ENCODE peak calls at places on chromosomes 3 and 15, in seven cellular contexts. H is pancreas, T is SJSA1, M is PC-3, K is upper lobe of right lung, P is kidney, G is BE2C. I is an unnamed sample. For H3K4me1, the result is how much of the 10 kb centered on the place peaks cover.

GRCh38 chr15:98000249-98001203 is 40.0 kb downstream of the ARRDC4 start:
- DNase-seq in H (no peak), T (peak), M (peak), K (no peak), P (no peak), G (no peak), I (no peak)

GRCh38 chr15:69384626-69385025 is 29.5 kb upstream of the KIF23 start:
- DNase-seq in H (no peak), T (no peak), M (no peak), K (no peak), P (no peak), G (no peak), I (no peak)

GRCh38 chr15:25939122-25939521 is 76.0 kb upstream of the ATP10A start:
- DNase-seq in H (no peak), T (no peak), M (no peak), K (no peak), P (no peak), G (no peak), I (no peak)

GRCh38 chr3:138007898-138008297 is 2.1 kb upstream of the CLDN18 start:
- DNase-seq in H (no peak), T (no peak), M (no peak), K (no peak), P (no peak), G (no peak), I (no peak)

GRCh38 chr3:107525101-107525953 is 2.6 kb downstream of the BBX start:
- DNase-seq in H (peak), T (peak), M (peak), K (peak), P (peak), G (peak), I (peak)

GRCh38 chr15:72092691-72093090 is 25.3 kb downstream of the MYO9A start:
- DNase-seq in H (no peak), T (no peak), M (no peak), K (no peak), P (no peak), G (no peak), I (no peak)

GRCh38 chr3:128353361-128353965 is 113.2 kb downstream of the DNAJB8 start:
- DNase-seq in H (no peak), T (no peak), M (no peak), K (no peak), P (no peak), G (no peak), I (no peak)

GRCh38 chr3:4757949-4758855 is 221.0 kb upstream of the BHLHE40 start:
- DNase-seq in H (no peak), T (no peak), M (no peak), K (no peak), P (no peak), G (no peak), I (no peak)

GRCh38 chr15:73697033-73697467 is 12.9 kb downstream of the CD276 start:
- DNase-seq in H (peak), T (peak), M (peak), K (peak), P (peak), G (peak), I (peak)

GRCh38 chr3:156847746-156848339 is 21.7 kb downstream of the LEKR1 start:
- DNase-seq in H (no peak), T (no peak), M (no peak), K (no peak), P (no peak), G (no peak), I (no peak)

GRCh38 chr3:47974974-47975470 is 41.2 kb downstream of the MAP4 start:
- DNase-seq in H (no peak), T (no peak), M (no peak), K (no peak), P (no peak), G (no peak), I (no peak)

GRCh38 chr3:136350132-136350531 is 100.0 kb downstream of the PCCB start:
- DNase-seq in H (peak), T (peak), M (peak), K (no peak), P (no peak), G (no peak), I (no peak)

DNA sequence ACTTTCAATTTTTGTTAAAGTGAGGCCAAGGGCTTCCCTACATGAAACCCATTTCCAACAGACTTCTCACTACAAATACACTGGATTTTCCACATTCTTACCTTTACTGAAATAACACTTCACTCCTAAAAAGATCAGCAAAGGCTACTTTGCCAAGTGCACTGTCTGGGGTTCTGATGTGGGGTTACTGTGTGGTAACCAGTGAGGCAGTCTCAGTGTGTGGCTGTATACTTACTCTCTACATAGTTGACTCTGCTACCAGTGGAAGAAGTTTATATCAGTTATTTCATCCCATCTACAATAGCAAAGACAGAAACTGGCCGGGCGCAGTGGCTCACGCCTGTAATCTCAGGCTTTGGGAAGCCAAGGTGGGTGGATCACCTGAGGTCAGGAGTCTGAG is 5.6 kb downstream of the WDR82 start:
- DNase-seq in H (no peak), T (no peak), M (no peak), K (no peak), P (no peak), G (no peak), I (no peak)
- H3K4me1 ChIP-seq in H (under half), T (under half), M (under half), K (half or more), P (under half), G (under half), I (under half)

DNA sequence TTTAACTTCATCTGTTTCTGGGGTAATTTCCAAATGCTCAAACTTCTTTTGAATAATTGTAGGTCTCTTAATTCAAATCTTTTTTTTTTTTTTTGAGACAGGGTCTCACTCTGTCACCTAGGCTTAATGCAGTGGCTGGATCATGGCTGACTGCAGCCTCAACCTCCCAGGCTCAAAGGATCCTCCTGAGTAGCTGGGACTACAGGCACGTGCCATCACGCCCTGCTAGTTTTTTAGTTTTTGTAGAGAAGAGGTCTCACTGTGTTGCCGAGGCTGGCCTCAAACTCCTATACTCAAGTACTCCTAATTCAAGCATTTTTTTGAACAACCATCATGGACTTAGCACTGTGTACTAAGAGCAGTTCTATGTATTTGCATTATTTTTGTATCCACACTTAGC is 3.8 kb upstream of the SIAH2 start:
- DNase-seq in H (no peak), T (no peak), M (no peak), K (no peak), P (no peak), G (no peak), I (no peak)
- H3K4me1 ChIP-seq in H (under half), T (under half), M (under half), K (under half), P (under half), G (under half), I (under half)

DNA sequence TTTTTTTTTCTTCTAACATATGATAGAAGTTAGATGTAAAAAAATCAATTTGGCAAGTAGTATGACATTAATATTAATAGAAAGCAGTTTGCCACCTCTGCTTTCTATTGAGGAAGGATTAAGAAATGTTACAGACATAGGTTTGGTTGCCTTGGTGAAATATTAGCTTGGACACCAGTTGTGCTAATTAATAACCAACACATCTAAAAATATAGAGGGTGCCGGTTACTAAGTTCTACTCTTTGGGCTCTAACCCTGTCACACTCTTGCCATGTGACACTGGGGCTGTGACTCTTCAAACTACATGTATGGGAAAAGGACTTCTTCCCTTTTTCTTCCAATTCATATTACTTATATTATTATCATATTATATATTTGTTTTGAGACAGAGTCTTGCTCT is 64.4 kb downstream of the TRIM71 start:
- DNase-seq in H (no peak), T (no peak), M (no peak), K (no peak), P (no peak), G (no peak), I (no peak)
- H3K4me1 ChIP-seq in H (under half), T (under half), M (under half), K (under half), P (under half), G (under half), I (under half)

GRCh38 chr3:57949779-57950618 is 58.2 kb upstream of the FLNB start:
- DNase-seq in H (no peak), T (no peak), M (peak), K (peak), P (peak), G (no peak), I (no peak)

GRCh38 chr3:57953541-57953940 is 54.7 kb upstream of the FLNB start:
- DNase-seq in H (no peak), T (no peak), M (no peak), K (no peak), P (no peak), G (no peak), I (no peak)

GRCh38 chr3:57952208-57952631 is 56.0 kb upstream of the FLNB start:
- DNase-seq in H (no peak), T (peak), M (peak), K (peak), P (peak), G (peak), I (peak)

GRCh38 chr3:57951106-57951882 is 56.9 kb upstream of the FLNB start:
- DNase-seq in H (no peak), T (peak), M (peak), K (peak), P (peak), G (peak), I (no peak)

GRCh38 chr3:57952651-57953050 is 55.6 kb upstream of the FLNB start:
- DNase-seq in H (no peak), T (no peak), M (no peak), K (peak), P (no peak), G (no peak), I (no peak)
- H3K4me1 ChIP-seq in H (under half), T (half or more), M (under half), K (under half), P (under half), G (under half), I (under half)

DNA sequence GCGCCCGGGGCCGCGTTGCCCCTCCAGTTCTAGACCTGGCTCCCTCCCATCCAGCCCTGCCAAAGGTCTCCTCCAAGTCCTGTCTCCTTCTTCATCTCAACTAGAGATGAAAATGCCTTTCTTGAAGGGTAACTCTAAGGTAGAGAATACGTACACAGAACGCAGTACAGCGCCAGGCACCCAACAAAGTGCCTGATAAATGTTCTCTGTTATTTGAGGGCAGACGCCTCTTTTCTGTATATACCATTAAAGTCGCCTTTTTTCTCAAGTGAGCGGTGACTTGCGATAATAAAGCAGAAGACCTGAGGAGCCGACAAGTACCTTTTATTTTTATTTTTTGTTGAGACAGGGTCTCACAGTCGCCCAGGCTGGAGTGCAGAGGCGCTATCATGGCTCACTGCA is 809 bp downstream of the CRTAP start:
- DNase-seq in H (no peak), T (no peak), M (no peak), K (no peak), P (no peak), G (no peak), I (no peak)
- H3K4me1 ChIP-seq in H (under half), T (under half), M (under half), K (under half), P (under half), G (under half), I (under half)

GRCh38 chr3:72580910-72581309 is 267.3 kb downstream of the SHQ1 start:
- DNase-seq in H (no peak), T (no peak), M (no peak), K (no peak), P (no peak), G (no peak), I (no peak)

GRCh38 chr3:72580246-72580756 is 267.9 kb downstream of the SHQ1 start:
- DNase-seq in H (no peak), T (no peak), M (no peak), K (no peak), P (no peak), G (no peak), I (no peak)

GRCh38 chr3:72577190-72577589 is 271.1 kb downstream of the SHQ1 start:
- DNase-seq in H (no peak), T (no peak), M (no peak), K (no peak), P (no peak), G (no peak), I (no peak)

GRCh38 chr3:72579581-72580245 is 268.5 kb downstream of the SHQ1 start:
- DNase-seq in H (no peak), T (no peak), M (no peak), K (no peak), P (no peak), G (no peak), I (no peak)

GRCh38 chr3:72579191-72579580 is 269.1 kb downstream of the SHQ1 start:
- DNase-seq in H (no peak), T (no peak), M (no peak), K (no peak), P (no peak), G (no peak), I (no peak)
- H3K4me1 ChIP-seq in H (under half), T (under half), M (under half), K (under half), P (under half), G (under half), I (under half)

GRCh38 chr15:40925863-40926658 is 3.1 kb upstream of the DLL4 start:
- DNase-seq in H (no peak), T (no peak), M (no peak), K (no peak), P (peak), G (no peak), I (peak)

GRCh38 chr15:40927497-40928346 is 1.4 kb upstream of the DLL4 start:
- DNase-seq in H (no peak), T (no peak), M (no peak), K (no peak), P (peak), G (no peak), I (no peak)

GRCh38 chr15:40926659-40927496 is 2.3 kb upstream of the DLL4 start:
- DNase-seq in H (no peak), T (no peak), M (no peak), K (no peak), P (no peak), G (no peak), I (no peak)

GRCh38 chr15:40923551-40923950 is 5.6 kb upstream of the DLL4 start:
- DNase-seq in H (no peak), T (no peak), M (no peak), K (no peak), P (no peak), G (no peak), I (no peak)

GRCh38 chr15:40925495-40925862 is 3.7 kb upstream of the DLL4 start:
- DNase-seq in H (no peak), T (no peak), M (no peak), K (no peak), P (no peak), G (no peak), I (no peak)
- H3K4me1 ChIP-seq in H (under half), T (under half), M (under half), K (under half), P (under half), G (under half), I (under half)